ENCODE peak calls at places on chromosomes 2 and 18, in five cellular contexts. R is AG04449, I is HL-60, B is choroid plexus epithelial cell, G is astrocyte of the spinal cord. U is an unnamed sample.

GRCh38 chr2:18664421-18664820 is 75.1 kb upstream of the NT5C1B start:
- DNase-seq in R (no peak), B (no peak), G (no peak), I (no peak), U (no peak)

GRCh38 chr2:234873103-234873827 is 78.6 kb upstream of the SH3BP4 start:
- DNase-seq in G (no peak), B (no peak), I (no peak), R (no peak), U (no peak)

GRCh38 chr2:46167924-46168323 is 129.3 kb upstream of the EPAS1 start:
- DNase-seq in B (no peak), R (no peak), I (no peak), G (no peak), U (no peak)

GRCh38 chr18:8705280-8705940 is at the start of gene MTCL1:
- DNase-seq in B (peak), I (no peak), G (peak), R (no peak), U (no peak)

GRCh38 chr18:32761231-32761785 is 11.5 kb downstream of the KLHL14 start:
- DNase-seq in G (no peak), I (no peak), R (no peak), B (no peak), U (no peak)

GRCh38 chr2:82539222-82539621 is 1919.9 kb downstream of the SUCLG1 start:
- DNase-seq in R (no peak), G (no peak), I (no peak), B (peak), U (no peak)

GRCh38 chr18:24321071-24321470 is 76.6 kb downstream of the OSBPL1A start:
- DNase-seq in B (peak), I (no peak), R (no peak), G (no peak), U (no peak)

GRCh38 chr18:79887181-79888000 is 64.1 kb downstream of the SLC66A2 start:
- DNase-seq in R (no peak), G (no peak), B (no peak), I (no peak), U (no peak)

GRCh38 chr2:233422050-233422639 is 67.9 kb downstream of the DGKD start:
- DNase-seq in B (peak), G (no peak), I (no peak), R (no peak), U (no peak)

GRCh38 chr2:230226090-230226551 is 585 bp downstream of the SP140 start:
- DNase-seq in R (no peak), B (no peak), I (peak), G (no peak), U (no peak)

GRCh38 chr2:218501665-218502064 is 66.5 kb downstream of the USP37 start:
- DNase-seq in R (peak), I (no peak), B (peak), G (peak), U (no peak)

GRCh38 chr2:153386481-153386891 is 92.1 kb downstream of the RPRM start:
- DNase-seq in I (no peak), R (no peak), B (peak), G (peak), U (no peak)

GRCh38 chr2:85913854-85914524 is 25.2 kb upstream of the ST3GAL5 start:
- DNase-seq in B (peak), R (no peak), I (no peak), G (peak), U (no peak)

GRCh38 chr2:21251216-21251971 is 127.6 kb downstream of the TDRD15 start:
- DNase-seq in I (no peak), G (no peak), B (no peak), R (no peak), U (no peak)

GRCh38 chr2:188256420-188256819 is 35.3 kb upstream of the GULP1 start:
- DNase-seq in G (no peak), B (no peak), R (no peak), I (no peak), U (no peak)

GRCh38 chr18:58699551-58699950 is 28.3 kb downstream of the MALT1 start:
- DNase-seq in G (no peak), I (no peak), B (no peak), R (no peak), U (no peak)

GRCh38 chr18:63106727-63107126 is 212.8 kb downstream of the BCL2 start:
- DNase-seq in I (no peak), B (no peak), R (no peak), G (no peak), U (no peak)

GRCh38 chr18:2898131-2898640 is 51.4 kb downstream of the EMILIN2 start:
- DNase-seq in B (no peak), G (peak), I (peak), R (no peak), U (no peak)

GRCh38 chr2:201008000-201008829 is 44.8 kb upstream of the ORC2 start:
- DNase-seq in I (no peak), G (no peak), B (no peak), R (no peak), U (no peak)

GRCh38 chr2:230723363-230723762 is 10.7 kb downstream of the CAB39 start:
- DNase-seq in B (peak), R (no peak), I (no peak), G (no peak), U (no peak)

GRCh38 chr2:12271589-12271984 is 445.1 kb upstream of the TRIB2 start:
- DNase-seq in G (no peak), I (no peak), B (no peak), R (no peak), U (no peak)

GRCh38 chr2:125224830-125225229 is 1199.7 kb downstream of the CNTNAP5 start:
- DNase-seq in I (no peak), G (no peak), R (no peak), B (no peak), U (no peak)

GRCh38 chr2:54429055-54429454 is 27.1 kb upstream of the SPTBN1 start:
- DNase-seq in R (no peak), I (no peak), B (peak), G (no peak), U (no peak)

GRCh38 chr2:237662671-237663093 is 35.3 kb downstream of the LRRFIP1 start:
- DNase-seq in I (peak), B (peak), R (peak), G (peak), U (peak)

GRCh38 chr2:156784034-156784433 is 347.9 kb downstream of the GPD2 start:
- DNase-seq in R (no peak), B (no peak), G (no peak), I (no peak), U (no peak)

GRCh38 chr2:144519597-144519933 is 354 bp downstream of the ZEB2 start:
- DNase-seq in R (no peak), G (no peak), I (no peak), B (no peak), U (no peak)
- H3K4me3 ChIP-seq in R (peak), G (peak), I (peak), B (peak), U (peak)

DNA sequence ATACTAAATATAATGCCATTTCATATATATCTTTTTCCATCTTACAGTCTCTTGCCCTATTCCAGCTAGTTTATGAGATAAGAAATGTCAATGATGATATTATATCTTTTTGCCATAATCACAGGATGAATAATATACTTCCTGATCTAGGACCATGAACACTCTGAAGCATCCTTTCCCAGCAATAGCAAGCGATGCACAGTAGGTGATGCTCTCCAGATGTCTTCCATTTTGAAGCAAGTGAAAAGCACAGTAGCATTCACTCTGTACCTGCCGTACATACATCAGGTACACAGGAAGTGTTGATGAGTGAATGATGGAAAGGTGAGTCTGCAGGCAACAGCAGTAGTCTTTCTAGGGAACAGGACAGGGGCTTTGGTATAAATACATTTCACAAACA is 8.6 kb upstream of the SULT1C4 start:
- DNase-seq in I (no peak), B (no peak), G (no peak), R (no peak), U (no peak)
- TF ChIP-seq CTCF in I (no peak), B (peak), G (no peak), R (no peak), U (no peak)

GRCh38 chr2:205864511-205864910 is 182.2 kb downstream of the NRP2 start:
- DNase-seq in I (no peak), G (peak), B (no peak), R (no peak), U (no peak)

GRCh38 chr2:205857532-205857931 is 175.2 kb downstream of the NRP2 start:
- DNase-seq in I (no peak), R (no peak), B (no peak), G (no peak), U (no peak)

GRCh38 chr2:205860847-205861246 is 178.5 kb downstream of the NRP2 start:
- DNase-seq in R (no peak), B (no peak), G (no peak), I (no peak), U (no peak)

GRCh38 chr2:205858781-205859478 is 176.6 kb downstream of the NRP2 start:
- DNase-seq in R (no peak), G (no peak), B (no peak), I (no peak), U (no peak)

DNA sequence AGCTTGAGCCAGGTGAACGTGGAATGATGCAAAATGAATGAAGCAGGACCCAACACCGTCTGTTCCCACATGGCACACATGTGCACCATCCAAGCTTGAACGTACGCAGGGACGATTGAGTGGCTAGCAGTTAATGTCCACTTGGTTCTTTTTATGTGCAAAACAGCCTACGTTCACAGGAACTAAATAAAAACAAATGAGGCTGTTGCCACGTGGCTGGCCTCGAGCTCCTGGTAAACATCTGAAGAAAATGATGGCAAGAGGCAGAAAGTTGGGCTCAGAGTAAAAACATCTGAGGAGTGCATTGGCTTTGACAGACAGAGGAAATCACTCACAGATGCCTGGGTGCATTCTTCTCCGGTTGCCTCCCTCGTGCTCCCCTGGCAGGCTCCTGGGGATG is 177.8 kb downstream of the NRP2 start:
- DNase-seq in G (no peak), B (no peak), I (no peak), R (no peak), U (no peak)
- H3K4me3 ChIP-seq in G (no peak), B (no peak), I (no peak), R (no peak), U (no peak)

GRCh38 chr2:169221745-169222369 is 140.5 kb downstream of the LRP2 start:
- DNase-seq in R (no peak), I (no peak), B (peak), G (peak), U (no peak)
- TF ChIP-seq CTCF in R (no peak), I (peak), B (peak), G (peak), U (peak)

GRCh38 chr18:13137939-13138821 is 80.4 kb upstream of the LDLRAD4 start:
- DNase-seq in B (no peak), G (no peak), R (no peak), I (peak), U (no peak)
- H3K4me3 ChIP-seq in B (no peak), G (no peak), R (no peak), I (peak), U (no peak)

DNA sequence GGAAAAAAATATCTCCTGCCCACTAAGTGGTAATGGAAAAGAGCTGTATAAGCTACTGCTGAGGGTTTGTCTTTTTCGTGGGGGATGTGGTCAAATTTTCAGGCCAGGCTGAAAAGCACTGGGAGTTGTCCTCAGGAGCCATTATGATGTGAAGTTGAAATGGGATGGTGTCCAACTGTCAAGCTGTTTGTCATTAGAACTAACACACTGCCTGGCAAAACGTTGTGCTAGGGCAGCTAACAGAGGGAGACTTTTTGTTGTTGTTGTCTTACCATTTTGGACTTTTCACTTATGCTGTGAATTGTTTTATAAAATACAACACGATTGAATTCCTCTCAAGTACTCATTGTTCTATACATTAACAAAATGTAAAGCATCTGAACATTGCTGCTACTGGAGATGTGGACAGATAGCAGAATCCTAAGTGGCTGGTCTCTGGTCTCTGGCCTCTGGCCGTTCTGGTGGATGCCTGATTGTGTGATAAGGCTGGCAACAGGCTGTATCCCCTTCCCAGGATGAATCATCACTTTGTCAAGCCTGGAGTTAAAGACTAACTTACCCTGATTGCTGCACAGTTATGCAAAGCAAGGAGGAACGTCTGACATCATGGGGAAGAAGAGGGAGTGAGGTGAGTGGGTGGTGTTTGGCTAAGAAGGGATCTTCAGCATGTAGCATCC is 2.3 kb downstream of the MYO1B start:
- DNase-seq in R (peak), G (peak), I (no peak), B (peak), U (peak)
- TF ChIP-seq CTCF in R (no peak), G (no peak), I (no peak), B (no peak), U (no peak)